ENCODE peak calls at places on chromosomes 12 and 14, in seven cellular contexts. One of them, this sample, is unnamed.
A peak's percentile ranks its signal among the peaks of the same experiment; 100 is the strongest.

GRCh38 chr12:8668441-8668840 is 5.8 kb upstream of the MFAP5 start:
- DNase-seq in breast epithelium: no peak
- DNase-seq in HL-60: no peak
- DNase-seq in GM12891: no peak
- DNase-seq in stomach: no peak
- DNase-seq in SK-N-SH: no peak
- DNase-seq in vagina: no peak
- DNase-seq in this sample: no peak

GRCh38 chr14:55438066-55438683 is 2.2 kb downstream of the TBPL2 start:
- DNase-seq in GM12891: peak; percentile 24
- DNase-seq in HL-60: no peak
- DNase-seq in breast epithelium: no peak
- DNase-seq in stomach: no peak
- DNase-seq in SK-N-SH: peak; percentile 62
- DNase-seq in vagina: peak; percentile 25
- DNase-seq in this sample: no peak

GRCh38 chr12:2053675-2054070 is 886 bp downstream of the CACNA1C start:
- DNase-seq in SK-N-SH: peak; percentile 81
- DNase-seq in HL-60: no peak
- DNase-seq in vagina: no peak
- DNase-seq in breast epithelium: no peak
- DNase-seq in GM12891: no peak
- DNase-seq in stomach: no peak
- DNase-seq in this sample: no peak

GRCh38 chr12:6332459-6332858 is 9.4 kb downstream of the TNFRSF1A start:
- DNase-seq in stomach: no peak
- DNase-seq in SK-N-SH: no peak
- DNase-seq in GM12891: no peak
- DNase-seq in HL-60: no peak
- DNase-seq in breast epithelium: no peak
- DNase-seq in vagina: no peak
- DNase-seq in this sample: no peak

GRCh38 chr12:85836716-85837100 is 499 bp upstream of the RASSF9 start:
- DNase-seq in breast epithelium: no peak
- DNase-seq in stomach: no peak
- DNase-seq in HL-60: no peak
- DNase-seq in vagina: no peak
- DNase-seq in SK-N-SH: no peak
- DNase-seq in GM12891: no peak
- DNase-seq in this sample: no peak

GRCh38 chr14:94665121-94665520 is 52.9 kb downstream of the SERPINA3 start:
- DNase-seq in breast epithelium: no peak
- DNase-seq in vagina: no peak
- DNase-seq in SK-N-SH: no peak
- DNase-seq in HL-60: no peak
- DNase-seq in GM12891: no peak
- DNase-seq in stomach: no peak
- DNase-seq in this sample: peak; percentile 18

GRCh38 chr12:120115692-120116442 is 686 bp downstream of the RAB35 start:
- DNase-seq in stomach: no peak
- DNase-seq in HL-60: peak; percentile 55
- DNase-seq in vagina: no peak
- DNase-seq in SK-N-SH: no peak
- DNase-seq in breast epithelium: no peak
- DNase-seq in GM12891: no peak
- DNase-seq in this sample: no peak

GRCh38 chr12:104182144-104182543 is 33.4 kb upstream of the TXNRD1 start:
- DNase-seq in stomach: peak; percentile 49
- DNase-seq in HL-60: no peak
- DNase-seq in vagina: no peak
- DNase-seq in GM12891: no peak
- DNase-seq in breast epithelium: no peak
- DNase-seq in SK-N-SH: no peak
- DNase-seq in this sample: no peak

GRCh38 chr12:101783150-101783549 is 43.9 kb upstream of the SYCP3 start:
- DNase-seq in HL-60: no peak
- DNase-seq in GM12891: no peak
- DNase-seq in breast epithelium: no peak
- DNase-seq in SK-N-SH: no peak
- DNase-seq in stomach: no peak
- DNase-seq in vagina: no peak
- DNase-seq in this sample: no peak

GRCh38 chr12:26799741-26800140 is 33.3 kb downstream of the ITPR2 start:
- DNase-seq in breast epithelium: no peak
- DNase-seq in SK-N-SH: no peak
- DNase-seq in GM12891: no peak
- DNase-seq in stomach: no peak
- DNase-seq in vagina: no peak
- DNase-seq in HL-60: no peak
- DNase-seq in this sample: no peak

GRCh38 chr12:92570056-92570753 is 132.6 kb upstream of the PLEKHG7 start:
- DNase-seq in HL-60: no peak
- DNase-seq in SK-N-SH: peak; percentile 49
- DNase-seq in stomach: peak; percentile 61
- DNase-seq in GM12891: no peak
- DNase-seq in vagina: no peak
- DNase-seq in breast epithelium: no peak
- DNase-seq in this sample: no peak

GRCh38 chr14:63544641-63545234 is 1.6 kb upstream of the PPP2R5E start:
- DNase-seq in SK-N-SH: peak; percentile 63
- DNase-seq in vagina: no peak
- DNase-seq in GM12891: no peak
- DNase-seq in breast epithelium: no peak
- DNase-seq in stomach: no peak
- DNase-seq in HL-60: no peak
- DNase-seq in this sample: no peak

DNA sequence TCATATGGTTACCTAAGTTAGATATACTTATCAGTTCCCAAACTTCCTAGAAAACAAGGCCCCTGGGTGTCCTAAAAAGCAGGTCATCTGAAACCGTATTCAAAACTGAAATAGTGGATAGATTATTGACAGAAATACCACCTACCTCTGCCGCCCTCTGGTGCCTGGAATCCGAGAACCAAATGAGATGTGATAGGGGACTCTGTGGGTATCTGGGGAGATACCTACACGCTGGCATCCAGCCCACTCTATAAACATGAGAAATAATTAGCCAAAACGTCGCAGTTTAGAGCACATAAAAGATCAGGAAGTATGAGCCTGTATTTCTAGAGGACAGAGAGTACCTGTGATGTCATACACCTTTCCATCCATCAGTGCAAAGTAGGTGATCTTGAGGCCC is 4.4 kb downstream of the ORMDL2 start:
- DNase-seq in SK-N-SH: no peak
- DNase-seq in vagina: peak; percentile 58
- DNase-seq in HL-60: no peak
- DNase-seq in stomach: no peak
- DNase-seq in GM12891: no peak
- DNase-seq in breast epithelium: no peak
- DNase-seq in this sample: peak; percentile 29
- TF ChIP-seq POLR2AphosphoS5 in SK-N-SH: no peak
- TF ChIP-seq POLR2AphosphoS5 in vagina: no peak
- TF ChIP-seq POLR2AphosphoS5 in HL-60: no peak
- TF ChIP-seq POLR2AphosphoS5 in stomach: no peak
- TF ChIP-seq POLR2AphosphoS5 in GM12891: no peak
- TF ChIP-seq POLR2AphosphoS5 in breast epithelium: no peak
- TF ChIP-seq POLR2AphosphoS5 in this sample: no peak

GRCh38 chr12:132427999-132428871 is 61.7 kb upstream of the FBRSL1 start:
- DNase-seq in GM12891: no peak
- DNase-seq in HL-60: no peak
- DNase-seq in stomach: peak; percentile 37
- DNase-seq in breast epithelium: peak; percentile 64
- DNase-seq in SK-N-SH: no peak
- DNase-seq in vagina: no peak
- DNase-seq in this sample: no peak

GRCh38 chr12:132430838-132431826 is 58.8 kb upstream of the FBRSL1 start:
- DNase-seq in stomach: no peak
- DNase-seq in breast epithelium: no peak
- DNase-seq in GM12891: no peak
- DNase-seq in SK-N-SH: no peak
- DNase-seq in vagina: no peak
- DNase-seq in HL-60: no peak
- DNase-seq in this sample: no peak

GRCh38 chr12:132429122-132429931 is 60.6 kb upstream of the FBRSL1 start:
- DNase-seq in HL-60: no peak
- DNase-seq in stomach: peak; percentile 38
- DNase-seq in vagina: no peak
- DNase-seq in SK-N-SH: peak; percentile 70
- DNase-seq in breast epithelium: no peak
- DNase-seq in GM12891: no peak
- DNase-seq in this sample: no peak

GRCh38 chr12:132428872-132429121 is 61.2 kb upstream of the FBRSL1 start:
- DNase-seq in HL-60: no peak
- DNase-seq in breast epithelium: no peak
- DNase-seq in stomach: peak; percentile 39
- DNase-seq in GM12891: no peak
- DNase-seq in vagina: no peak
- DNase-seq in SK-N-SH: no peak
- DNase-seq in this sample: no peak

GRCh38 chr12:132429932-132430643 is 59.9 kb upstream of the FBRSL1 start:
- DNase-seq in HL-60: peak; percentile 65
- DNase-seq in GM12891: peak; percentile 78
- DNase-seq in breast epithelium: no peak
- DNase-seq in stomach: peak; percentile 63
- DNase-seq in vagina: no peak
- DNase-seq in SK-N-SH: no peak
- DNase-seq in this sample: no peak
- TF ChIP-seq POLR2AphosphoS5 in HL-60: peak; percentile 73
- TF ChIP-seq POLR2AphosphoS5 in GM12891: no peak
- TF ChIP-seq POLR2AphosphoS5 in breast epithelium: no peak
- TF ChIP-seq POLR2AphosphoS5 in stomach: no peak
- TF ChIP-seq POLR2AphosphoS5 in vagina: no peak
- TF ChIP-seq POLR2AphosphoS5 in SK-N-SH: no peak
- TF ChIP-seq POLR2AphosphoS5 in this sample: no peak

DNA sequence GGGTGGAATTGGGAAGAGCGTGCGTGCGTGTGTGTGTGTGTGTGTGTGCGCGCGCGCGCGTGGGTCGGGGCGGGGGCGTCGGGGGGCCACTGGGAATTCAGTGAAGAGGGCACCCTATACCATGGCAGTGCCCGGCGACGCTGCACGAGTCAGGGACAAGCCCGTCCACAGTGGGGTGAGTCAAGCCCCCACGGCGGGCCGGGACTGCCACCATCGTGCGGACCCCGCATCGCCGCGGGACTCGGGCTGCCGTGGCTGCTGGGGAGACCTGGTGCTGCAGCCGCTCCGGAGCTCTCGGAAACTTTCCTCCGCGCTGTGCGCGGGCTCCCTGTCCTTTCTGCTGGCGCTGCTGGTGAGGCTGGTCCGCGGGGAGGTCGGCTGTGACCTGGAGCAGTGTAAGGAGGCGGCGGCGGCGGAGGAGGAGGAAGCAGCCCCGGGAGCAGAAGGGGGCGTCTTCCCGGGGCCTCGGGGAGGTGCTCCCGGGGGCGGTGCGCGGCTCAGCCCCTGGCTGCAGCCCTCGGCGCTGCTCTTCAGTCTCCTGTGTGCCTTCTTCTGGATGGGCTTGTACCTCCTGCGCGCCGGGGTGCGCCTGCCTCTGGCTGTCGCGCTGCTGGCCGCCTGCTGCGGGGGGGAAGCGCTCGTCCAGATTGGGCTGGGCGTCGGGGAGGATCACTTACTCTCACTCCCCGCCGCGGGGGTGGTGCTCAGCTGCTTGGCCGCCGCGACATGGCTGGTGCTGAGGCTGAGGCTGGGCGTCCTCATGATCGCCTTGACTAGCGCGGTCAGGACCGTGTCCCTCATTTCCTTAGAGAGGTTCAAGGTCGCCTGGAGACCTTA is 1.0 kb downstream of the PDE3A start:
- DNase-seq in stomach: peak; percentile 27
- DNase-seq in HL-60: no peak
- DNase-seq in GM12891: no peak
- DNase-seq in SK-N-SH: peak; percentile 74
- DNase-seq in breast epithelium: no peak
- DNase-seq in vagina: peak; percentile 88
- DNase-seq in this sample: peak; percentile 80
- TF ChIP-seq POLR2AphosphoS5 in stomach: peak; percentile 65
- TF ChIP-seq POLR2AphosphoS5 in HL-60: no peak
- TF ChIP-seq POLR2AphosphoS5 in GM12891: no peak
- TF ChIP-seq POLR2AphosphoS5 in SK-N-SH: no peak
- TF ChIP-seq POLR2AphosphoS5 in breast epithelium: no peak
- TF ChIP-seq POLR2AphosphoS5 in vagina: peak; percentile 73
- TF ChIP-seq POLR2AphosphoS5 in this sample: no peak

GRCh38 chr14:68683326-68683725 is 109.5 kb downstream of the ZFP36L1 start:
- DNase-seq in GM12891: no peak
- DNase-seq in stomach: no peak
- DNase-seq in breast epithelium: no peak
- DNase-seq in HL-60: no peak
- DNase-seq in vagina: no peak
- DNase-seq in SK-N-SH: no peak
- DNase-seq in this sample: no peak

GRCh38 chr14:68680541-68681051 is 112.3 kb downstream of the ZFP36L1 start:
- DNase-seq in SK-N-SH: no peak
- DNase-seq in GM12891: no peak
- DNase-seq in HL-60: no peak
- DNase-seq in vagina: no peak
- DNase-seq in breast epithelium: no peak
- DNase-seq in stomach: no peak
- DNase-seq in this sample: peak; percentile 81

GRCh38 chr14:68684466-68685418 is 108.1 kb downstream of the ZFP36L1 start:
- DNase-seq in HL-60: no peak
- DNase-seq in breast epithelium: no peak
- DNase-seq in SK-N-SH: no peak
- DNase-seq in GM12891: no peak
- DNase-seq in stomach: no peak
- DNase-seq in vagina: no peak
- DNase-seq in this sample: no peak

GRCh38 chr14:68681256-68681655 is 111.6 kb downstream of the ZFP36L1 start:
- DNase-seq in HL-60: no peak
- DNase-seq in GM12891: no peak
- DNase-seq in SK-N-SH: no peak
- DNase-seq in stomach: no peak
- DNase-seq in breast epithelium: no peak
- DNase-seq in vagina: no peak
- DNase-seq in this sample: peak; percentile 49

DNA sequence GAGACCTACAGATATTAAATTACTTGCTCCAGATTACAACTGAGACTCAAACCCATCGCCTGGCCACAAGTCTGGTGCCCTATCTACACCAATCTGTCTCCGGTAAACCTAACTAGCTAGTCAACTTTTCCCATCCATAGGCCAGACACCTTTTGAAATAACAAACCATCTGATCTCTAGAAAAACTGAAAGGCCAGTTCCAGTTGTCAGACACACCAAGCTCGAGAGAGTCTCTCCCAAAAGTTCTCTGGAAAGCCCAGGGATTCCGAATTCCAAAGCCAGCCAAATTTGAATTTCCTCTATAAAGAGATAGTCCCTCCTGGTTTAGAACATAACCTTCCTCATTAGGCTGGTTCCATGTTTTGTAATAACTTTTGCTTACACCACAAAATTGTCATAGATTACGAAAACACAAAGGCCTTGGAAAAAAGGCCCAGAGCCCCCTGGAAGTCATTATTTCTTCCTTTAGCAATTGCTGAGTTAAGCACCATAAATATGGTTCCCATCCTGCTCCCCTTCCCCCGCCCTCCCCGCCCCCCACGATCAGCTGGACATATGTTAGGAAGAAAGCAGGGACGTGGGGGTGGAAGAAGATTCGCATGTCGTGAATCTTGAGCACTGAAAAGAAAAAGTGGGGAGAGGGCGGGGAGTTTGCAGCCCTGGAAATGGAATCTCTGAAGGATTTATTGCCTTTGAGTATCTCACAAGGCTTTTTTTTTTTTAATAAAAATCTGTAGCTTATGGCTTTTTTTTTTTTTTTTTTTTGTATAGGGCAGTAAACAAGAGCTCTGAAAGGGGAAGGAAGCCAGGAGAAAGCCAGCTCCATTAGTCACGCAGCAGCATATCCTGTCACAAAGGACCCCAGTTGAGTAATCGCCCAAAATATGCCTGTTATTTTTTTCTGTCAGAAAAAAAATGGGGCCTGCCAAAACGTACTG is 110.4 kb downstream of the ZFP36L1 start:
- DNase-seq in SK-N-SH: no peak
- DNase-seq in GM12891: no peak
- DNase-seq in vagina: no peak
- DNase-seq in HL-60: peak; percentile 52
- DNase-seq in stomach: no peak
- DNase-seq in breast epithelium: no peak
- DNase-seq in this sample: peak; percentile 45
- TF ChIP-seq POLR2AphosphoS5 in SK-N-SH: peak; percentile 51
- TF ChIP-seq POLR2AphosphoS5 in GM12891: no peak
- TF ChIP-seq POLR2AphosphoS5 in vagina: no peak
- TF ChIP-seq POLR2AphosphoS5 in HL-60: no peak
- TF ChIP-seq POLR2AphosphoS5 in stomach: no peak
- TF ChIP-seq POLR2AphosphoS5 in breast epithelium: no peak
- TF ChIP-seq POLR2AphosphoS5 in this sample: no peak

This sample was measured in suprapubic skin.